ENCODE peak calls at places on chromosomes 4 and X, in seven cellular contexts. A is activated naive CD4-positive, alpha-beta T cell; Q is mesendoderm; D is activated CD4-positive, CD25-positive, alpha-beta regulatory T cell treated with anti-CD3 and anti-CD28 coated beads, Interleukin-2, amount 50 U/mL, for 16 hours; M is ACHN; F is activated T-cell treated with anti-CD3 and anti-CD28 coated beads, Interleukin-2, amount 50 U/mL, for 24 hours; Z is dermis blood vessel endothelial cell. C is an unnamed sample.

GRCh38 chr4:128159967-128160366 is 98.9 kb downstream of the LARP1B start:
- DNase-seq in M (no peak), Z (peak), Q (no peak), D (no peak), F (no peak), A (no peak), C (no peak)

GRCh38 chrX:100512471-100512870 is 72.3 kb upstream of the TNMD start:
- DNase-seq in Q (no peak), Z (peak), D (no peak), M (peak), F (no peak), A (no peak), C (peak)

GRCh38 chr4:7124643-7125442 is 57.0 kb upstream of the GRPEL1 start:
- DNase-seq in Q (peak), M (peak), F (no peak), A (no peak), D (no peak), Z (no peak), C (no peak)

GRCh38 chr4:107837298-107837697 is 12.6 kb downstream of the SGMS2 start:
- DNase-seq in M (no peak), F (no peak), Z (no peak), Q (no peak), D (no peak), A (no peak), C (no peak)

GRCh38 chr4:26787461-26788340 is 72.9 kb upstream of the STIM2 start:
- DNase-seq in F (peak), A (no peak), M (peak), D (no peak), Q (peak), Z (peak), C (peak)

GRCh38 chrX:31392541-31392940 is 320.7 kb upstream of the FTHL17 start:
- DNase-seq in Q (no peak), A (no peak), F (no peak), M (no peak), D (no peak), Z (no peak), C (no peak)

GRCh38 chr4:23747131-23747752 is 142.6 kb downstream of the PPARGC1A start:
- DNase-seq in D (no peak), A (no peak), Q (no peak), F (no peak), M (no peak), Z (no peak), C (no peak)

GRCh38 chr4:122458625-122459024 is 2.1 kb upstream of the IL2 start:
- DNase-seq in Z (peak), Q (peak), M (peak), D (no peak), F (peak), A (no peak), C (no peak)

GRCh38 chr4:41280010-41280409 is 23.3 kb downstream of the UCHL1 start:
- DNase-seq in F (no peak), D (no peak), Q (peak), M (no peak), A (no peak), Z (no peak), C (no peak)